ENCODE peak calls at places on chromosomes 5 and 9, in ten cellular contexts. X, V, R, O, K, T, U, J, B and I are unnamed samples.

GRCh38 chr9:14909631-14910177 is 524 bp downstream of the FREM1 start:
- DNase-seq in X (no peak), V (no peak), R (no peak), O (no peak), K (no peak), T (peak; percentile 5), U (no peak), J (no peak), B (no peak), I (no peak)

GRCh38 chr5:92309336-92309991 is 926.3 kb upstream of the ARRDC3 start:
- DNase-seq in X (no peak), V (peak; percentile 24), R (no peak), O (no peak), K (no peak), T (no peak), U (peak; percentile 29), J (no peak), B (peak; percentile 67), I (peak; percentile 15)

GRCh38 chr9:14563902-14564578 is 129.2 kb downstream of the ZDHHC21 start:
- DNase-seq in X (no peak), V (no peak), R (no peak), O (no peak), K (no peak), T (no peak), U (no peak), J (no peak), B (no peak), I (no peak)

GRCh38 chr9:78049484-78049883 is 17.9 kb upstream of the GNAQ start:
- DNase-seq in X (no peak), V (no peak), R (no peak), O (no peak), K (no peak), T (no peak), U (no peak), J (no peak), B (no peak), I (no peak)

GRCh38 chr5:89457411-89458329 is 574.7 kb upstream of the MEF2C start:
- DNase-seq in X (no peak), V (peak; percentile 50), R (no peak), O (no peak), K (no peak), T (no peak), U (peak; percentile 39), J (no peak), B (peak; percentile 52), I (no peak)

GRCh38 chr9:71816782-71817549 is 48.7 kb upstream of the CEMIP2 start:
- DNase-seq in X (no peak), V (no peak), R (no peak), O (no peak), K (no peak), T (peak; percentile 10), U (no peak), J (no peak), B (no peak), I (no peak)

GRCh38 chr9:9892217-9892616 is 720.6 kb downstream of the PTPRD start:
- DNase-seq in X (no peak), V (no peak), R (no peak), O (no peak), K (no peak), T (no peak), U (no peak), J (no peak), B (no peak), I (no peak)

GRCh38 chr5:36147681-36148080 is 4.0 kb downstream of the LMBRD2 start:
- DNase-seq in X (no peak), V (no peak), R (no peak), O (no peak), K (no peak), T (no peak), U (no peak), J (no peak), B (peak; percentile 50), I (no peak)

GRCh38 chr5:149748471-149749094 is 18.5 kb downstream of the PPARGC1B start:
- DNase-seq in X (no peak), V (no peak), R (no peak), O (no peak), K (no peak), T (no peak), U (no peak), J (no peak), B (no peak), I (no peak)
- TF ChIP-seq CTCF in X (no peak), V (no peak), R (no peak), O (no peak), K (no peak), T (no peak), U (no peak), J (no peak), B (no peak), I (no peak)

GRCh38 chr5:124736814-124737186 is 9.6 kb downstream of the ZNF608 start:
- DNase-seq in X (no peak), V (no peak), R (no peak), O (no peak), K (no peak), T (no peak), U (no peak), J (no peak), B (no peak), I (no peak)

GRCh38 chr5:124737651-124738050 is 8.8 kb downstream of the ZNF608 start:
- DNase-seq in X (no peak), V (no peak), R (no peak), O (no peak), K (no peak), T (no peak), U (no peak), J (no peak), B (no peak), I (no peak)

GRCh38 chr5:124735169-124735858 is 11.1 kb downstream of the ZNF608 start:
- DNase-seq in X (no peak), V (no peak), R (peak; percentile 71), O (peak; percentile 68), K (no peak), T (peak; percentile 68), U (peak; percentile 95), J (no peak), B (peak; percentile 21), I (no peak)

GRCh38 chr5:124734574-124735168 is 11.8 kb downstream of the ZNF608 start:
- DNase-seq in X (no peak), V (no peak), R (no peak), O (no peak), K (no peak), T (no peak), U (no peak), J (no peak), B (no peak), I (no peak)

DNA sequence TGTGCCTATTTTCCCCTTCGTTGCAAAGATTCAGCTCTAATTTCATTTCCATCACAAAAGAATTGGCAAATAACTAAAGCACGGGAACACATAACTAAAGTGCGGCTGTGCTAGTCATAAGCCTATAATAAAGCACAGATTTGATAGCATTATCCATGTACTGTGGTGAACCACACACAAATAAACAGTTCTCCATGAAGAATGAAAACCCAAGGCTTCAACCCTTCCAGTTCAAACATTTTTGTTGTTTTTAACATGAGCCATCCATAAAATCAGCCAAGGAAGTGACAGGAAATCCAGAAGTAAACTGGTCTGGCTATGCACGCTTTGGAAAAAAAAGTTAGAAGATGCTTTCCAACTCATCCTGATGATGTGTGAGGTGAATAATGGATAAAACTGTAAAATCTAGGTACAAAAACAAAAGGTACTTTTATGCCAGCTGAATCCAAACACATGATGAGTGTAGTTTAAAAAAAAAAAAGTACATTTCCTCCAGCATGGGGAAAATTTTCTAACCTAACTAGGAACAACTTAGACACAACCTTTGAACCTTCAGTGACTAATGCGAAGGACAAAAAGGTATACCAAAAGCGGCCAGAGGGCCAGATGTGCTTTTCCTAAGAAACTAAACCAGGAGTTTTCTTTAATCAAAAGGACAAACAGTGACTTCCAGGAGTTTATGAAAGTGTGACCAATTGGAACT is 10.2 kb downstream of the ZNF608 start:
- DNase-seq in X (no peak), V (no peak), R (no peak), O (no peak), K (no peak), T (no peak), U (peak; percentile 91), J (no peak), B (peak; percentile 35), I (no peak)
- TF ChIP-seq CTCF in X (no peak), V (no peak), R (no peak), O (no peak), K (no peak), T (no peak), U (no peak), J (no peak), B (no peak), I (no peak)

DNA sequence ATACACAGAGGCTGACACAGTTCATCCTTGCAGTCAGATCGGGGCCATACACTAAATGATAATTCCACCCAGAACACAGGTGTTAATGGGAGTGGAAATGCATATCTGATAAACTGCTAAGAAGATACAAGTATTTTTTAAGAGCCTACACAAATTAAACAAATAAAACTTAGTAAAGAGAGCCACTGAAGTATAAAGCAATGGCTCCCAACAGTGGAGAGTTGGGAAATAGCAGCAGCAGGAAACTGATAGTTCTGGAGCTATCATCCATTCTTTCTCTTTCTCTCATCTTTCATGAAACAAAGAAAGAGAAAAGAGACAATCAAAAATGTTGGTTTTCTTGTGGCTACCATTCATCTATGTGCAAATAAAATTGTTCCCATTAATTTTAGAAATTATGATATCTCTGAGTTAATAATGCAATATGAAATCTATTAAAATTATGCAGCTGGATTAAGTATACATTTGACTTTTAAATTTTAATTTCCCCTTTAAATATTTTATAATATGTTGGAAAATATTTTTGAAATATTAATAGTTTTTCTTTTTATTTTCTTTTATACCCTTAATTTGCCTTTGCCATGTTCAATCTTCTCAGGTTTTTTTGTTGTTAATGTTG is 120.8 kb downstream of the EMB start:
- DNase-seq in X (no peak), V (no peak), R (no peak), O (no peak), K (no peak), T (no peak), U (no peak), J (no peak), B (peak; percentile 50), I (no peak)
- TF ChIP-seq CTCF in X (no peak), V (peak; percentile 85), R (no peak), O (no peak), K (peak; percentile 52), T (no peak), U (no peak), J (no peak), B (peak; percentile 71), I (no peak)

DNA sequence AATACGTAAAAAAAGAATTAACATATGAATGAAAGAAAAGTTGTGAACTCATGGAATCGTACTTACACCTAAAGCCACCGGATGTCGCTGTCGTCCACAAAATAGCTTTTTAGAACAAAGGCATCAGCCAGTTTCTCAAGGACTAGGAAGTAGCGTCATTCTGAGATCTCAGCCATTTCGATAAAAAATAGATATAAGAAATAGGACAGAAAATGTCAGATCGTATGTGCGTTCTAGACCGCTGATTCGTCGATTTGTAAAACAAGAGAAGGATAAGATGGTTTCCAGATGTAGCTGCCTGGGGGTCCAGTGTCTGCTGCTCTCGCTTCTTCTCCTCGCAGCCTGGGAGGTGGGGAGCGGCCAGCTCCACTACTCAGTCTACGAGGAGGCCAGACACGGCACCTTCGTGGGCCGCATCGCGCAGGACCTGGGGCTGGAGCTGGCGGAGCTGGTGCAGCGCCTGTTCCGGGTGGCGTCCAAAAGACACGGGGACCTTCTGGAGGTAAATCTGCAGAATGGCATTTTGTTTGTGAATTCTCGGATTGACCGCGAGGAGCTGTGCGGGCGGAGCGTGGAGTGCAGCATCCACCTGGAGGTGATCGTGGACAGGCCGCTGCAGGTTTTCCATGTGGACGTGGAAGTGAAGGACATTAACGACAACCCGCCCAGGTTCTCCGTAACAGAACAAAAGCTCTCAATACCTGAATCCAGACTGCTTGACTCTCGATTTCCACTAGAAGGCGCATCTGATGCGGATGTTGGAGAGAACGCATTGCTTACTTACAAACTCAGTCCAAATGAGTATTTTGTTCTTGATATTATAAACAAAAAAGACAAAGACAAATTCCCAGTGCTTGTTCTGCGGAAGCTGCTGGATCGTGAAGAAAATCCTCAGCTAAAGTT is at the start of gene PCDHA10:
- DNase-seq in X (no peak), V (no peak), R (peak; percentile 48), O (no peak), K (no peak), T (no peak), U (no peak), J (no peak), B (peak; percentile 35), I (no peak)
- TF ChIP-seq CTCF in X (no peak), V (peak; percentile 22), R (peak; percentile 36), O (no peak), K (no peak), T (peak; percentile 55), U (no peak), J (no peak), B (peak; percentile 2), I (no peak)